ENCODE peak calls at places on chromosomes 2 and 18, in six cellular contexts. S is stimulated activated naive CD4-positive, alpha-beta T cell; P is endothelial cell; M is skeletal muscle cell; I is PC-3; Z is bronchial epithelial cell. U is an unnamed sample.

GRCh38 chr2:141063410-141063809 is 1067.4 kb downstream of the LRP1B start:
- DNase-seq in I (no peak), S (no peak), Z (no peak), P (no peak), M (no peak), U (no peak)

GRCh38 chr18:67300498-67300897 is 216.0 kb downstream of the DSEL start:
- DNase-seq in I (no peak), M (no peak), Z (no peak), P (no peak), S (no peak), U (no peak)

GRCh38 chr2:18834341-18834740 is 245.0 kb upstream of the NT5C1B start:
- DNase-seq in M (peak), S (no peak), P (no peak), Z (peak), I (peak), U (no peak)

GRCh38 chr18:46155652-46156051 is 51.5 kb downstream of the HAUS1 start:
- DNase-seq in M (peak), S (no peak), Z (peak), I (peak), P (no peak), U (no peak)

GRCh38 chr2:237448171-237448570 is 34.2 kb upstream of the COL6A3 start:
- DNase-seq in M (no peak), Z (no peak), I (no peak), P (no peak), S (no peak), U (no peak)

GRCh38 chr2:119005081-119005480 is 63.1 kb downstream of the MARCO start:
- DNase-seq in M (no peak), P (no peak), S (no peak), Z (no peak), I (peak), U (no peak)

GRCh38 chr2:177118636-177119035 is 94.0 kb upstream of the HNRNPA3 start:
- DNase-seq in P (no peak), M (no peak), Z (no peak), S (no peak), I (no peak), U (no peak)

GRCh38 chr18:69845588-69846506 is 101.8 kb downstream of the CD226 start:
- DNase-seq in M (no peak), S (no peak), I (no peak), P (no peak), Z (peak), U (no peak)